ENCODE peak calls at places on chromosome 18, in eight cellular contexts. C, F, D, I, X, U, R and S are unnamed samples.

GRCh38 chr18:9874730-9875129 is 11.0 kb upstream of the TXNDC2 start:
- DNase-seq in C (peak), F (no peak), D (no peak), I (no peak), X (peak), U (no peak), R (no peak), S (no peak)

GRCh38 chr18:68520406-68521075 is 194.4 kb downstream of the TMX3 start:
- DNase-seq in C (peak), F (no peak), D (no peak), I (no peak), X (peak), U (no peak), R (no peak), S (no peak)

GRCh38 chr18:13943338-13943737 is 28.0 kb upstream of the MC2R start:
- DNase-seq in C (no peak), F (no peak), D (no peak), I (no peak), X (no peak), U (no peak), R (no peak), S (no peak)

GRCh38 chr18:75378674-75379315 is 48.7 kb downstream of the SMIM21 start:
- DNase-seq in C (no peak), F (no peak), D (no peak), I (no peak), X (no peak), U (no peak), R (no peak), S (no peak)

GRCh38 chr18:33231474-33232317 is 208.8 kb downstream of the CCDC178 start:
- DNase-seq in C (peak), F (peak), D (peak), I (peak), X (peak), U (peak), R (peak), S (no peak)

GRCh38 chr18:52422985-52423601 is 83.1 kb downstream of the DCC start:
- DNase-seq in C (no peak), F (no peak), D (no peak), I (no peak), X (no peak), U (no peak), R (no peak), S (no peak)

GRCh38 chr18:10440874-10441273 is 13.6 kb upstream of the APCDD1 start:
- DNase-seq in C (no peak), F (no peak), D (no peak), I (no peak), X (no peak), U (no peak), R (no peak), S (no peak)

GRCh38 chr18:25704096-25704870 is 352.3 kb upstream of the ZNF521 start:
- DNase-seq in C (no peak), F (no peak), D (no peak), I (no peak), X (no peak), U (no peak), R (no peak), S (no peak)

GRCh38 chr18:79965119-79965902 is 868 bp downstream of the HSBP1L1 start:
- DNase-seq in C (peak), F (peak), D (no peak), I (no peak), X (peak), U (no peak), R (no peak), S (no peak)

GRCh38 chr18:46313521-46313920 is 209.3 kb downstream of the HAUS1 start:
- DNase-seq in C (no peak), F (no peak), D (no peak), I (no peak), X (no peak), U (no peak), R (no peak), S (no peak)

GRCh38 chr18:39513187-39513586 is 1947.6 kb upstream of the CELF4 start:
- DNase-seq in C (no peak), F (no peak), D (no peak), I (no peak), X (no peak), U (no peak), R (no peak), S (no peak)

GRCh38 chr18:32301976-32302743 is 112.3 kb downstream of the MEP1B start:
- DNase-seq in C (peak), F (peak), D (no peak), I (no peak), X (peak), U (no peak), R (no peak), S (no peak)

GRCh38 chr18:40813116-40813515 is 1141.9 kb upstream of the PIK3C3 start:
- DNase-seq in C (peak), F (no peak), D (no peak), I (no peak), X (no peak), U (no peak), R (no peak), S (no peak)

GRCh38 chr18:50709215-50709614 is 110.6 kb downstream of the MRO start:
- DNase-seq in C (no peak), F (no peak), D (no peak), I (no peak), X (no peak), U (no peak), R (no peak), S (no peak)

GRCh38 chr18:46574740-46575108 is 82.3 kb downstream of the LOXHD1 start:
- DNase-seq in C (no peak), F (no peak), D (no peak), I (no peak), X (no peak), U (no peak), R (no peak), S (no peak)

GRCh38 chr18:11721720-11722119 is 32.7 kb downstream of the GNAL start:
- DNase-seq in C (no peak), F (no peak), D (no peak), I (no peak), X (no peak), U (no peak), R (no peak), S (peak)

GRCh38 chr18:24504401-24504800 is 44.0 kb downstream of the HRH4 start:
- DNase-seq in C (no peak), F (no peak), D (no peak), I (no peak), X (no peak), U (no peak), R (no peak), S (no peak)

GRCh38 chr18:62186656-62187542 is at the start of the genes PIGN and RELCH:
- DNase-seq in C (peak), F (peak), D (peak), I (peak), X (peak), U (peak), R (peak), S (peak)

GRCh38 chr18:37019157-37019571 is 190.2 kb downstream of the KIAA1328 start:
- DNase-seq in C (peak), F (peak), D (no peak), I (no peak), X (peak), U (no peak), R (no peak), S (no peak)

GRCh38 chr18:58991127-58991798 is 126.6 kb downstream of the ZNF532 start:
- DNase-seq in C (peak), F (peak), D (no peak), I (no peak), X (peak), U (no peak), R (no peak), S (no peak)

GRCh38 chr18:12838178-12838634 is 45.8 kb downstream of the PTPN2 start:
- DNase-seq in C (peak), F (peak), D (no peak), I (peak), X (peak), U (no peak), R (no peak), S (no peak)

GRCh38 chr18:11994346-11994707 is 13.0 kb downstream of the IMPA2 start:
- DNase-seq in C (peak), F (peak), D (peak), I (no peak), X (peak), U (no peak), R (no peak), S (no peak)

GRCh38 chr18:22048221-22048620 is 121.2 kb upstream of the GATA6 start:
- DNase-seq in C (no peak), F (no peak), D (no peak), I (no peak), X (no peak), U (no peak), R (no peak), S (no peak)

GRCh38 chr18:7684966-7685365 is 117.8 kb downstream of the PTPRM start:
- DNase-seq in C (no peak), F (no peak), D (no peak), I (no peak), X (no peak), U (no peak), R (no peak), S (no peak)

GRCh38 chr18:78722391-78722790 is 257.2 kb upstream of the SALL3 start:
- DNase-seq in C (no peak), F (no peak), D (no peak), I (no peak), X (no peak), U (no peak), R (no peak), S (no peak)

GRCh38 chr18:61435064-61435652 is 101.9 kb downstream of the CDH20 start:
- DNase-seq in C (peak), F (peak), D (no peak), I (peak), X (peak), U (no peak), R (peak), S (no peak)

GRCh38 chr18:39806519-39806918 is 2148.5 kb upstream of the PIK3C3 start:
- DNase-seq in C (peak), F (peak), D (no peak), I (no peak), X (peak), U (no peak), R (no peak), S (no peak)

GRCh38 chr18:24584777-24585176 is 124.3 kb downstream of the HRH4 start:
- DNase-seq in C (no peak), F (no peak), D (no peak), I (no peak), X (no peak), U (no peak), R (no peak), S (no peak)

DNA sequence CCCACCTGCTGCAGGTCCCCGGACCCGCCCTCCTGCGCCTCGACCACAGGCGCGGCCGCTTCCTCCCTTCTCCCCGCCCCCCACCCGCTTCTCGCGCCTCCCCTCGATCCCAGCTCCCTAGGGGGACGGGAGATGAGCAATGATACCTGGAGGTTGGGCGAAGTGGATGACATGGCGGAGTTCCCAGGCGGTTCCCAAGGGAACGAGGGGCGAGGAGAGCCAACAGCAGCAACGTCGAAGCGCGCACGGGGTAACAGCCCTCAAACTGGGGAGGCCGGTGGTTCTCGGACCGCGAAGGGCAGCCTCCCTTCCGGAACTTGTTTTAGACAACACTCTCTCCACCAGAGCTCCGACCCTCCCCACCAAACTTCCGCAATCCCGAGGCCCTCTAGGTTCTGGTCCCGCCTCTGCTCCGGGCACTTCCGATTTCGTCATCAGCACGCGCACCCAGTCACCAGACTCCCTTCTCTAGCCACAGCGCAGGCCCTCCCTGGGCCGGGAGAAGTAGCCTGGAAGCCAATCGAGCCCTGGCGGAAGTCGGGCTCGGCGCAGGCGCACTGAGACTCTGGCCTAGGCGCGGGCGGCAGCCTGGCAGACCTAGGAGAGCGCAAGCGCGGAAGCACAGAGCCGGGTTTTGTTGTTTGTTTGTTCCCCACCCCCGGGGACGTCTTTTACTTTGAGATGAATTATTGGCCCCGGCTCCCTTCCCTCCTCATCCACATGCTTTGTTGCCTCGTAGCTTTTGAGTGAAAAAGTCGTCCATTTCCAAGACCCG is at the start of gene VPS4B:
- DNase-seq in C (peak), F (peak), D (peak), I (peak), X (peak), U (peak), R (peak), S (peak)
- TF ChIP-seq CTCF in C (no peak), F (no peak), D (peak), I (no peak), X (no peak), U (peak), R (no peak), S (no peak)

GRCh38 chr18:57697434-57697833 is 75.8 kb upstream of the NARS1 start:
- DNase-seq in C (no peak), F (no peak), D (no peak), I (no peak), X (no peak), U (no peak), R (no peak), S (no peak)
- TF ChIP-seq CTCF in C (no peak), F (no peak), D (no peak), I (no peak), X (no peak), U (no peak), R (no peak), S (no peak)

GRCh38 chr18:54918060-54918459 is 41.2 kb downstream of the CCDC68 start:
- DNase-seq in C (no peak), F (no peak), D (no peak), I (no peak), X (no peak), U (no peak), R (no peak), S (no peak)

GRCh38 chr18:54911551-54911950 is 47.7 kb downstream of the CCDC68 start:
- DNase-seq in C (no peak), F (no peak), D (no peak), I (no peak), X (no peak), U (no peak), R (no peak), S (no peak)

GRCh38 chr18:54919412-54919811 is 39.8 kb downstream of the CCDC68 start:
- DNase-seq in C (no peak), F (no peak), D (no peak), I (no peak), X (no peak), U (no peak), R (no peak), S (no peak)

DNA sequence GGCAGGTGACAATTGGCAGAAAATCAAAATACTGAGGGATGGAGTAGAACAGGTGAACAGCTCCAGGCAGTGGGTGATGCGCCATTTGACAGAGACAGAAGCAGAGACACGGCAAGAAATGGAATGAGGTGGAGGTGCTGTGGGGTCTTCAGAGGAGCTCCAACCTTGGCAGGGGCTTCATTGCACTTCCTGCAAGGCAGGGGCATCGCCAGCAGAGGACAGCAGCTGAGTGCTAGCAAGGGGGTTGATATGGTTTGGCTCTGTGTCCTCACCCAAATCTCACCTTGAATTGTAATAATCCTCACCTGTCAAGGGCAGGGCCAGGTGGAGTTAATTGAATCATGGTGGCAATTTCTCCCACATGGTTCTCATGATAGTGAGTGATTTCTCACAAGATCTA is 42.8 kb downstream of the CCDC68 start:
- DNase-seq in C (no peak), F (no peak), D (no peak), I (no peak), X (no peak), U (no peak), R (no peak), S (no peak)
- TF ChIP-seq CTCF in C (no peak), F (no peak), D (no peak), I (no peak), X (no peak), U (no peak), R (no peak), S (no peak)

GRCh38 chr18:76991021-76991688 is 141.4 kb downstream of the MBP start:
- DNase-seq in C (no peak), F (no peak), D (no peak), I (no peak), X (no peak), U (no peak), R (no peak), S (no peak)

GRCh38 chr18:76988015-76988826 is 144.4 kb downstream of the MBP start:
- DNase-seq in C (no peak), F (no peak), D (peak), I (no peak), X (no peak), U (no peak), R (no peak), S (peak)

GRCh38 chr18:76989647-76990190 is 142.9 kb downstream of the MBP start:
- DNase-seq in C (no peak), F (no peak), D (no peak), I (no peak), X (no peak), U (no peak), R (no peak), S (no peak)

GRCh38 chr18:76986391-76986790 is 146.2 kb downstream of the MBP start:
- DNase-seq in C (no peak), F (no peak), D (no peak), I (no peak), X (no peak), U (no peak), R (no peak), S (peak)

DNA sequence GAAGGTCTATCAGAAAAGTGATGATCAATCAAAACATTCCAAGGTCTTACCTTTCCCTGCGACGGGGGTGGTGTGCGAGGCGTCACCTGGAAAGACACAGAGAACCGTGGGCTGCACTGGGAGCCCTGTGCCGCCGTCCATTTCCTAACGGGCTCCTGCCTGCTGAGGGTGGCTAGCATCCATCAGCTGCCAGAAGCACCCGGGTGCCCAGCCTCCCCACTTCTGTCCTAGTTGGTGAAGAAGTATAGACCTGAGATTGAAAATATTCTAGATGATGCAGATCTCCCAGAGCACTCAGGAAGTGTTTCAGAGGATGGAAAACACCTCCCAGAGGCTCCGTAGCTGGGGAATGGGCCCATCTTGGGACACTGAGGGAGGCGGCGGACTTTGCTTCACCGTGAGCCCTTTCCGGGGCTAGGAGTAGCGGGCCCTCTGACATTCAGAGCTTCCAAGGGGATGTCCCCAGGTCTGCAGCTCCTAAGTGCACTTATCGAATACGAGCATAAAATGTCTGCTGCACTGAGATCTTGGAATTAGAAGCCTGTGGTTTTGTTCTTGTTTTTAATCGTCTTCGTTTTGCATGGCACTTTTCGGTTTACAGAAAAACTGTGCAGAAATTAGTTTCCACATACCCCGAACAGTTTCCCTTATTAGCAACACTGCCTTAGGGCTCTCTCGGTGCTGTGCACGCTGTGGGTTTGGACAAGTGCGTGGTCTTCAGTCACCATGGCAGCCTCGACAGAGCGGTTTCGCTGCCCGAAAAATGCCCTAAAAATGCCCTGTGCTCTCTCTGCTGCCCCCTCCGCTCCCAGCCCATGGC is 143.5 kb downstream of the MBP start:
- DNase-seq in C (no peak), F (no peak), D (no peak), I (no peak), X (no peak), U (no peak), R (no peak), S (no peak)
- TF ChIP-seq CTCF in C (no peak), F (no peak), D (no peak), I (no peak), X (no peak), U (no peak), R (no peak), S (no peak)